ENCODE peak calls at places on chromosomes 13 and 19, in seven cellular contexts. Z, F, N, L, E, H and R are unnamed samples.
A peak's percentile ranks its signal among the peaks of the same experiment; 100 is the strongest.

GRCh38 chr13:30859326-30859725 is 46.7 kb upstream of the MEDAG start:
- DNase-seq in H (peak; percentile 53), F (no peak), N (no peak), Z (no peak), E (no peak), L (no peak), R (no peak)

GRCh38 chr19:43596842-43597461 is 557 bp downstream of the ZNF576 start:
- DNase-seq in L (no peak), E (no peak), Z (no peak), H (no peak), N (no peak), F (peak; percentile 14), R (no peak)

GRCh38 chr19:51794865-51795490 is at the start of gene FPR3:
- DNase-seq in E (no peak), Z (no peak), N (no peak), F (no peak), L (no peak), H (no peak), R (no peak)

GRCh38 chr19:51546650-51547396 is 15.4 kb upstream of the SIGLEC6 start:
- DNase-seq in F (peak; percentile 32), H (no peak), N (no peak), Z (peak; percentile 16), L (peak; percentile 1), E (no peak), R (no peak)

GRCh38 chr19:51296331-51297093 is 14.9 kb upstream of the IGLON5 start:
- DNase-seq in H (no peak), L (no peak), F (no peak), E (peak; percentile 65), N (no peak), Z (no peak), R (no peak)

GRCh38 chr19:33505823-33506222 is 15.8 kb downstream of the PEPD start:
- DNase-seq in H (no peak), Z (no peak), E (no peak), F (no peak), N (no peak), L (no peak), R (no peak)

GRCh38 chr19:47675859-47676258 is 37.4 kb upstream of the EHD2 start:
- DNase-seq in L (no peak), H (no peak), F (no peak), Z (no peak), E (no peak), N (no peak), R (no peak)

GRCh38 chr19:13118424-13119193 is 545 bp downstream of the NACC1 start:
- DNase-seq in H (no peak), F (peak; percentile 57), Z (peak; percentile 30), N (peak; percentile 45), L (peak; percentile 47), E (peak; percentile 97), R (peak; percentile 59)

GRCh38 chr13:44575741-44576395 is at the start of gene TSC22D1:
- DNase-seq in F (peak; percentile 66), E (peak; percentile 56), H (peak; percentile 75), L (peak; percentile 62), N (peak; percentile 48), Z (peak; percentile 59), R (peak; percentile 78)

GRCh38 chr19:18100710-18101109 is 3.1 kb downstream of the MAST3 start:
- DNase-seq in E (peak; percentile 93), F (peak; percentile 13), Z (no peak), L (no peak), N (no peak), H (no peak), R (no peak)

GRCh38 chr13:18996627-18997051 is 185.0 kb downstream of the TUBA3C start:
- DNase-seq in L (no peak), N (no peak), Z (no peak), E (no peak), H (no peak), F (no peak), R (no peak)

GRCh38 chr19:45901912-45902650 is at the start of gene MYPOP:
- DNase-seq in H (no peak), Z (no peak), N (no peak), F (no peak), E (peak; percentile 59), L (peak; percentile 17), R (no peak)

GRCh38 chr19:46533085-46534081 is 37.7 kb upstream of the PNMA8B start:
- DNase-seq in Z (no peak), F (no peak), N (no peak), E (peak; percentile 70), H (peak; percentile 56), L (no peak), R (no peak)

GRCh38 chr13:25153736-25154135 is 18.4 kb downstream of the AMER2 start:
- DNase-seq in Z (no peak), E (peak; percentile 59), N (no peak), F (no peak), H (no peak), L (no peak), R (no peak)

GRCh38 chr19:1240925-1241324 is 626 bp upstream of the ATP5F1D start:
- DNase-seq in H (no peak), L (no peak), Z (no peak), E (no peak), F (no peak), N (no peak), R (no peak)

GRCh38 chr13:110448230-110448629 is 113.3 kb downstream of the RAB20 start:
- DNase-seq in L (no peak), Z (peak; percentile 90), E (no peak), F (peak; percentile 93), H (peak; percentile 61), N (no peak), R (no peak)

GRCh38 chr13:27455331-27455855 is 5.0 kb upstream of the MTIF3 start:
- DNase-seq in N (no peak), F (no peak), E (peak; percentile 45), H (no peak), L (peak; percentile 62), Z (no peak), R (no peak)

GRCh38 chr13:80276371-80277289 is 64.3 kb downstream of the SPRY2 start:
- DNase-seq in L (no peak), E (peak; percentile 53), N (no peak), H (no peak), Z (peak; percentile 71), F (peak; percentile 79), R (no peak)

GRCh38 chr13:46176756-46177155 is 5.2 kb downstream of the LCP1 start:
- DNase-seq in H (no peak), L (no peak), N (no peak), F (no peak), Z (no peak), E (no peak), R (peak; percentile 67)

GRCh38 chr19:3366104-3366760 is at the start of gene NFIC:
- DNase-seq in Z (peak; percentile 74), E (peak; percentile 77), L (no peak), H (peak; percentile 87), F (peak; percentile 84), N (peak; percentile 84), R (peak; percentile 25)

GRCh38 chr13:48942131-48942530 is 33.6 kb upstream of the FNDC3A start:
- DNase-seq in F (peak; percentile 75), N (no peak), E (no peak), L (no peak), H (no peak), Z (peak; percentile 68), R (no peak)

GRCh38 chr13:27559714-27560113 is 60.6 kb downstream of the LNX2 start:
- DNase-seq in E (no peak), Z (no peak), L (no peak), N (no peak), H (no peak), F (no peak), R (no peak)

GRCh38 chr19:55384576-55385235 is 614 bp upstream of the TMEM238 start:
- DNase-seq in L (no peak), F (no peak), N (peak; percentile 32), H (no peak), E (peak; percentile 40), Z (no peak), R (peak; percentile 41)

GRCh38 chr19:5686326-5686646 is 3.8 kb upstream of the RPL36 start:
- DNase-seq in N (no peak), H (no peak), E (no peak), L (no peak), F (no peak), Z (no peak), R (no peak)
- H3K4me3 ChIP-seq in N (peak overlapping the region; percentile 64), H (peak overlapping the region; percentile 68), E (peak overlapping the region; percentile 76), L (no peak overlapping the region), F (no peak overlapping the region), Z (no peak overlapping the region), R (peak overlapping the region; percentile 64)

DNA sequence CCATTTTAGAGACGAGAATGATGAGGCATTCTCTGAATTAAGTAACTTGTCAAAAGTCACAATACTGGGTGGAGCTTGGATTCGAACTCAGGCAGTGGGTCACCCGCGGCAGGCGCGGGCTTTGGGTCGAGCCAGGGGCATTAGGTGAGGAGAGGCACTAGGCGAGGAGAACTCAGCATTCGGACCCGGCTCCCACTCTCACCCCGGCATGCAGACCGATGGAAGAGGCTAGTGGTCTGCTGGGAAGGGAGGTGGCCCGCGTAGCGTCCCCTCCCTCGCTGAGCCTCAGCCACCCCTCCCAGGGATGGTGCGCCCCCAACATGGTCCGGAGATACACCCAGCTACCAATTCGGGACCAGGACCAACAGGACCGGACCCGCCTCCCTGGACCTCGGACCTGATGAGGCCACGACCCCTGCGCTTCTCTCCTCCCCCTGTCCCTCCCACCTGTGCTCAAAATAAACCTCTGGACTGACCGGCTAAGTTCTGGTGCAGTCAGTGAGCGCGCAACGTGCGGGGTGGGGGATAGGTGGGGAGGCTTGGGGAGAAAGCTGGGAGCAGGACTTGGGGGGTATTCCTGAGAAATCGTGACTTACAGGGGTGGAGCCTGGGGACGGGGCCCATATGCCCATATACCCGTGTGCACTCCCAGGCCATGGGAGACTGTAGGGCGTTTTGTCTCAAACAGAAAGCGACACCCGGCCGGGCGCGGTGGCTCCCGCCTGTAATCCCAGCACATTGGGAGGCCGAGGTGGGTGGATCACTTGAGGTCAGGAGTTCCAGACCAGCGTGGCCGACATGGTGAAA is 1.3 kb upstream of the SNAPC2 start:
- DNase-seq in F (no peak), H (no peak), N (no peak), L (no peak), E (no peak), Z (no peak), R (no peak)
- H3K4me1 ChIP-seq in F (peaks cover 23% of the 10 kb centered on the region), H (peaks cover 36% of the 10 kb centered on the region), N (peaks cover 58% of the 10 kb centered on the region), L (peaks cover 51% of the 10 kb centered on the region), E (no peaks in the 10 kb centered on the region), Z (peaks cover 30% of the 10 kb centered on the region), R (peaks cover 2% of the 10 kb centered on the region)

GRCh38 chr19:38361633-38362075 is 12.7 kb upstream of the PSMD8 start:
- DNase-seq in L (peak; percentile 81), F (peak; percentile 71), E (peak; percentile 99), N (peak; percentile 79), Z (peak; percentile 59), H (peak; percentile 78), R (peak; percentile 83)

GRCh38 chr19:38360839-38361631 is 13.3 kb upstream of the PSMD8 start:
- DNase-seq in F (no peak), E (no peak), L (no peak), N (no peak), H (no peak), Z (no peak), R (no peak)

GRCh38 chr19:38359242-38360021 is 14.9 kb upstream of the PSMD8 start:
- DNase-seq in L (no peak), H (no peak), Z (no peak), F (no peak), E (no peak), N (no peak), R (no peak)

GRCh38 chr19:38360351-38360750 is 14.0 kb upstream of the PSMD8 start:
- DNase-seq in Z (no peak), F (no peak), L (no peak), E (no peak), H (no peak), N (no peak), R (no peak)

GRCh38 chr19:38362076-38362945 is 12.1 kb upstream of the PSMD8 start:
- DNase-seq in F (peak; percentile 54), H (peak; percentile 86), E (peak; percentile 97), N (peak; percentile 86), L (peak; percentile 86), Z (peak; percentile 29), R (peak; percentile 77)
- H3K4me3 ChIP-seq in F (peak overlapping the region; percentile 31), H (peak overlapping the region; percentile 77), E (peak overlapping the region; percentile 92), N (peak overlapping the region; percentile 75), L (peak overlapping the region; percentile 37), Z (peak overlapping the region; percentile 65), R (peak overlapping the region; percentile 32)

GRCh38 chr13:113852536-113853517 is 11.0 kb downstream of the GAS6 start:
- DNase-seq in H (peak; percentile 62), F (no peak), L (no peak), N (no peak), Z (no peak), E (no peak), R (peak; percentile 55)
- H3K4me1 ChIP-seq in H (peaks cover 29% of the 10 kb centered on the region), F (peaks cover 41% of the 10 kb centered on the region), L (peaks cover 7% of the 10 kb centered on the region), N (peaks cover 71% of the 10 kb centered on the region), Z (peaks cover 43% of the 10 kb centered on the region), E (peaks cover 6% of the 10 kb centered on the region), R (peaks cover 26% of the 10 kb centered on the region)